ENCODE peak calls at places on chromosomes 2 and 18, in ten cellular contexts. One of them, this sample, is unnamed.
A peak's percentile ranks its signal among the peaks of the same experiment; 100 is the strongest.

GRCh38 chr2:8392098-8392844 is 289.6 kb upstream of the ID2 start:
- DNase-seq in AG04449: no peak
- DNase-seq in neural progenitor cell: peak; percentile 31
- DNase-seq in uterus: no peak
- DNase-seq in lung: no peak
- DNase-seq in kidney epithelial cell: no peak
- DNase-seq in AG04450: no peak
- DNase-seq in Calu3: no peak
- DNase-seq in GM13976: no peak
- DNase-seq in CD8-positive, alpha-beta T cell: no peak
- DNase-seq in this sample: no peak

GRCh38 chr2:6031165-6031867 is 339.1 kb downstream of the SOX11 start:
- DNase-seq in lung: no peak
- DNase-seq in GM13976: no peak
- DNase-seq in neural progenitor cell: no peak
- DNase-seq in AG04449: no peak
- DNase-seq in AG04450: no peak
- DNase-seq in kidney epithelial cell: no peak
- DNase-seq in CD8-positive, alpha-beta T cell: no peak
- DNase-seq in uterus: no peak
- DNase-seq in Calu3: no peak
- DNase-seq in this sample: no peak

GRCh38 chr2:132489150-132489549 is 72.5 kb downstream of the GPR39 start:
- DNase-seq in lung: no peak
- DNase-seq in uterus: no peak
- DNase-seq in kidney epithelial cell: no peak
- DNase-seq in AG04449: no peak
- DNase-seq in neural progenitor cell: peak; percentile 85
- DNase-seq in AG04450: no peak
- DNase-seq in GM13976: no peak
- DNase-seq in CD8-positive, alpha-beta T cell: no peak
- DNase-seq in Calu3: no peak
- DNase-seq in this sample: peak; percentile 91

GRCh38 chr2:70937866-70938579 is 2.3 kb downstream of the ATP6V1B1 start:
- DNase-seq in kidney epithelial cell: no peak
- DNase-seq in AG04449: no peak
- DNase-seq in GM13976: no peak
- DNase-seq in AG04450: no peak
- DNase-seq in lung: no peak
- DNase-seq in Calu3: no peak
- DNase-seq in CD8-positive, alpha-beta T cell: no peak
- DNase-seq in neural progenitor cell: no peak
- DNase-seq in uterus: no peak
- DNase-seq in this sample: no peak

GRCh38 chr2:164784376-164784775 is 57.2 kb downstream of the COBLL1 start:
- DNase-seq in lung: no peak
- DNase-seq in AG04450: no peak
- DNase-seq in neural progenitor cell: peak; percentile 71
- DNase-seq in uterus: no peak
- DNase-seq in kidney epithelial cell: no peak
- DNase-seq in GM13976: no peak
- DNase-seq in Calu3: no peak
- DNase-seq in CD8-positive, alpha-beta T cell: no peak
- DNase-seq in AG04449: no peak
- DNase-seq in this sample: no peak

GRCh38 chr2:5734866-5735861 is 43.0 kb downstream of the SOX11 start:
- DNase-seq in GM13976: no peak
- DNase-seq in AG04450: no peak
- DNase-seq in Calu3: no peak
- DNase-seq in CD8-positive, alpha-beta T cell: no peak
- DNase-seq in AG04449: no peak
- DNase-seq in uterus: no peak
- DNase-seq in lung: no peak
- DNase-seq in neural progenitor cell: no peak
- DNase-seq in kidney epithelial cell: no peak
- DNase-seq in this sample: no peak

GRCh38 chr2:198883604-198884003 is 574.1 kb downstream of the SATB2 start:
- DNase-seq in AG04449: no peak
- DNase-seq in uterus: no peak
- DNase-seq in kidney epithelial cell: no peak
- DNase-seq in AG04450: no peak
- DNase-seq in neural progenitor cell: no peak
- DNase-seq in lung: no peak
- DNase-seq in Calu3: no peak
- DNase-seq in GM13976: no peak
- DNase-seq in CD8-positive, alpha-beta T cell: no peak
- DNase-seq in this sample: no peak

GRCh38 chr2:96895709-96896651 is 26.1 kb upstream of the SEMA4C start:
- DNase-seq in GM13976: no peak
- DNase-seq in AG04449: no peak
- DNase-seq in lung: no peak
- DNase-seq in neural progenitor cell: no peak
- DNase-seq in uterus: no peak
- DNase-seq in CD8-positive, alpha-beta T cell: no peak
- DNase-seq in Calu3: peak; percentile 63
- DNase-seq in AG04450: no peak
- DNase-seq in kidney epithelial cell: no peak
- DNase-seq in this sample: no peak

GRCh38 chr2:241803387-241804325 is 5.3 kb upstream of the NEU4 start:
- DNase-seq in kidney epithelial cell: no peak
- DNase-seq in neural progenitor cell: no peak
- DNase-seq in AG04449: no peak
- DNase-seq in lung: no peak
- DNase-seq in Calu3: peak; percentile 18
- DNase-seq in AG04450: peak; percentile 8
- DNase-seq in uterus: no peak
- DNase-seq in CD8-positive, alpha-beta T cell: no peak
- DNase-seq in GM13976: peak; percentile 77
- DNase-seq in this sample: peak; percentile 13

GRCh38 chr18:43534511-43534910 is 257.2 kb upstream of the SYT4 start:
- DNase-seq in AG04449: peak; percentile 1
- DNase-seq in lung: no peak
- DNase-seq in CD8-positive, alpha-beta T cell: no peak
- DNase-seq in kidney epithelial cell: peak; percentile 9
- DNase-seq in AG04450: no peak
- DNase-seq in Calu3: no peak
- DNase-seq in neural progenitor cell: no peak
- DNase-seq in uterus: no peak
- DNase-seq in GM13976: no peak
- DNase-seq in this sample: no peak

GRCh38 chr2:181203412-181203811 is 223.0 kb downstream of the UBE2E3 start:
- DNase-seq in AG04449: peak; percentile 58
- DNase-seq in AG04450: peak; percentile 11
- DNase-seq in lung: no peak
- DNase-seq in uterus: no peak
- DNase-seq in neural progenitor cell: no peak
- DNase-seq in kidney epithelial cell: peak; percentile 81
- DNase-seq in GM13976: no peak
- DNase-seq in CD8-positive, alpha-beta T cell: no peak
- DNase-seq in Calu3: peak; percentile 32
- DNase-seq in this sample: no peak

GRCh38 chr18:13621886-13622619 is 104.3 kb downstream of the FAM210A start:
- DNase-seq in GM13976: no peak
- DNase-seq in neural progenitor cell: no peak
- DNase-seq in lung: no peak
- DNase-seq in AG04449: no peak
- DNase-seq in AG04450: no peak
- DNase-seq in uterus: no peak
- DNase-seq in CD8-positive, alpha-beta T cell: no peak
- DNase-seq in kidney epithelial cell: no peak
- DNase-seq in Calu3: no peak
- DNase-seq in this sample: no peak

GRCh38 chr18:13624563-13625237 is 101.7 kb downstream of the FAM210A start:
- DNase-seq in uterus: no peak
- DNase-seq in AG04450: no peak
- DNase-seq in kidney epithelial cell: no peak
- DNase-seq in CD8-positive, alpha-beta T cell: no peak
- DNase-seq in neural progenitor cell: no peak
- DNase-seq in AG04449: no peak
- DNase-seq in lung: no peak
- DNase-seq in Calu3: no peak
- DNase-seq in GM13976: no peak
- DNase-seq in this sample: no peak

GRCh38 chr18:13623871-13624270 is 102.5 kb downstream of the FAM210A start:
- DNase-seq in kidney epithelial cell: no peak
- DNase-seq in CD8-positive, alpha-beta T cell: no peak
- DNase-seq in GM13976: no peak
- DNase-seq in lung: no peak
- DNase-seq in AG04449: no peak
- DNase-seq in neural progenitor cell: no peak
- DNase-seq in Calu3: no peak
- DNase-seq in AG04450: no peak
- DNase-seq in uterus: no peak
- DNase-seq in this sample: no peak

GRCh38 chr18:13622751-13623150 is 103.6 kb downstream of the FAM210A start:
- DNase-seq in uterus: no peak
- DNase-seq in CD8-positive, alpha-beta T cell: no peak
- DNase-seq in AG04449: no peak
- DNase-seq in Calu3: no peak
- DNase-seq in neural progenitor cell: no peak
- DNase-seq in AG04450: no peak
- DNase-seq in lung: no peak
- DNase-seq in GM13976: no peak
- DNase-seq in kidney epithelial cell: no peak
- DNase-seq in this sample: no peak

GRCh38 chr18:13623348-13623747 is 103.0 kb downstream of the FAM210A start:
- DNase-seq in neural progenitor cell: no peak
- DNase-seq in CD8-positive, alpha-beta T cell: no peak
- DNase-seq in AG04449: no peak
- DNase-seq in Calu3: no peak
- DNase-seq in uterus: no peak
- DNase-seq in lung: no peak
- DNase-seq in GM13976: no peak
- DNase-seq in kidney epithelial cell: no peak
- DNase-seq in AG04450: no peak
- DNase-seq in this sample: no peak
- TF ChIP-seq CTCF in neural progenitor cell: no peak
- TF ChIP-seq CTCF in CD8-positive, alpha-beta T cell: no peak
- TF ChIP-seq CTCF in AG04449: no peak
- TF ChIP-seq CTCF in Calu3: no peak
- TF ChIP-seq CTCF in uterus: no peak
- TF ChIP-seq CTCF in lung: no peak
- TF ChIP-seq CTCF in GM13976: no peak
- TF ChIP-seq CTCF in kidney epithelial cell: no peak
- TF ChIP-seq CTCF in AG04450: no peak
- TF ChIP-seq CTCF in this sample: no peak

DNA sequence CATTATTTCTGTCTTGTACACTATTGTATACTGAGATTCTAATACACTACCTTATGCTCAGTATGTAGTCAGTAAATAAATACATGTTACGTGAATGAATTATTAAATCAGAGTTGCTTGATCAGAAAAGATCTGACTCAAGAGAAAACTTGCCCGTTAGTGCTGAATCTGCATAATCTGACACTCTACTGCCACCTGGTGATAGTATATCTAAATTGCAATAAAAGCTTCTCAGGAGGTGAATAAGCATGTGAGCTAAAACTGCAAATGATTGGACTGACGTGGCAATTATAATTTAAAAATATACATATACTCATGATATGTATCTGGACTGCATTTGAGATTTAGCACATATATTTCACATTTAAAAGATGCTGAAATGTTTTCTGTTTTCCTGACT is 70.4 kb downstream of the KIAA1328 start:
- DNase-seq in kidney epithelial cell: no peak
- DNase-seq in AG04450: no peak
- DNase-seq in AG04449: no peak
- DNase-seq in GM13976: no peak
- DNase-seq in uterus: no peak
- DNase-seq in Calu3: no peak
- DNase-seq in neural progenitor cell: peak; percentile 31
- DNase-seq in lung: no peak
- DNase-seq in CD8-positive, alpha-beta T cell: no peak
- DNase-seq in this sample: no peak
- TF ChIP-seq CTCF in kidney epithelial cell: peak; percentile 14
- TF ChIP-seq CTCF in AG04450: no peak
- TF ChIP-seq CTCF in AG04449: no peak
- TF ChIP-seq CTCF in GM13976: no peak
- TF ChIP-seq CTCF in uterus: no peak
- TF ChIP-seq CTCF in Calu3: peak; percentile 26
- TF ChIP-seq CTCF in neural progenitor cell: peak; percentile 56
- TF ChIP-seq CTCF in lung: no peak
- TF ChIP-seq CTCF in CD8-positive, alpha-beta T cell: no peak
- TF ChIP-seq CTCF in this sample: peak; percentile 21

GRCh38 chr2:155205201-155205600 is 506.7 kb downstream of the KCNJ3 start:
- DNase-seq in CD8-positive, alpha-beta T cell: no peak
- DNase-seq in Calu3: no peak
- DNase-seq in neural progenitor cell: no peak
- DNase-seq in AG04450: no peak
- DNase-seq in GM13976: no peak
- DNase-seq in AG04449: no peak
- DNase-seq in lung: no peak
- DNase-seq in kidney epithelial cell: no peak
- DNase-seq in uterus: no peak
- DNase-seq in this sample: no peak

GRCh38 chr2:155203187-155203586 is 504.7 kb downstream of the KCNJ3 start:
- DNase-seq in kidney epithelial cell: no peak
- DNase-seq in Calu3: no peak
- DNase-seq in neural progenitor cell: peak; percentile 29
- DNase-seq in AG04449: no peak
- DNase-seq in GM13976: no peak
- DNase-seq in lung: no peak
- DNase-seq in uterus: no peak
- DNase-seq in AG04450: no peak
- DNase-seq in CD8-positive, alpha-beta T cell: no peak
- DNase-seq in this sample: no peak
- TF ChIP-seq CTCF in kidney epithelial cell: no peak
- TF ChIP-seq CTCF in Calu3: no peak
- TF ChIP-seq CTCF in neural progenitor cell: peak; percentile 24
- TF ChIP-seq CTCF in AG04449: no peak
- TF ChIP-seq CTCF in GM13976: peak; percentile 44
- TF ChIP-seq CTCF in lung: no peak
- TF ChIP-seq CTCF in uterus: no peak
- TF ChIP-seq CTCF in AG04450: no peak
- TF ChIP-seq CTCF in CD8-positive, alpha-beta T cell: no peak
- TF ChIP-seq CTCF in this sample: no peak

GRCh38 chr2:172972005-172972619 is 103.5 kb upstream of the MAP3K20 start:
- DNase-seq in AG04449: no peak
- DNase-seq in kidney epithelial cell: no peak
- DNase-seq in uterus: no peak
- DNase-seq in CD8-positive, alpha-beta T cell: no peak
- DNase-seq in GM13976: peak; percentile 58
- DNase-seq in AG04450: no peak
- DNase-seq in Calu3: peak; percentile 63
- DNase-seq in lung: peak; percentile 44
- DNase-seq in neural progenitor cell: peak; percentile 76
- DNase-seq in this sample: peak; percentile 41
- TF ChIP-seq CTCF in AG04449: peak; percentile 85
- TF ChIP-seq CTCF in kidney epithelial cell: peak; percentile 86
- TF ChIP-seq CTCF in uterus: peak; percentile 60
- TF ChIP-seq CTCF in CD8-positive, alpha-beta T cell: peak; percentile 81
- TF ChIP-seq CTCF in GM13976: peak; percentile 77
- TF ChIP-seq CTCF in AG04450: peak; percentile 91
- TF ChIP-seq CTCF in Calu3: peak; percentile 81
- TF ChIP-seq CTCF in lung: peak; percentile 43
- TF ChIP-seq CTCF in neural progenitor cell: peak; percentile 90
- TF ChIP-seq CTCF in this sample: peak; percentile 76

This sample was measured in nephron progenitor cell.